ENCODE peak calls at places on chromosomes 11 and 22, in ten cellular contexts. X is spleen; H is MM.1S; J is Right ventricle myocardium superior; D is EL; T is lung microvascular endothelial cell; C is Panc1; I is head of caudate nucleus; F is T-helper 2 cell treated with Interferon-gamma antibody and Interleukin-4, amounts not matched to agents 5 μg/mL and 100 μg/mL, for 36 hours; G is ELR. K is an unnamed sample.

GRCh38 chr11:34970033-34970432 is 53.6 kb downstream of the PDHX start:
- DNase-seq in I (no peak), C (no peak), D (no peak), H (no peak), T (no peak), F (no peak), X (no peak), J (no peak), G (no peak), K (no peak)

GRCh38 chr22:39462443-39463147 is 5.8 kb downstream of the MGAT3 start:
- DNase-seq in I (no peak), C (no peak), D (no peak), G (no peak), X (no peak), F (no peak), H (no peak), T (peak), J (peak), K (peak)

GRCh38 chr11:28137832-28138231 is 29.6 kb downstream of the METTL15 start:
- DNase-seq in F (no peak), X (no peak), J (no peak), D (no peak), I (no peak), G (no peak), T (no peak), H (no peak), C (no peak), K (no peak)

GRCh38 chr22:39332441-39333064 is 13.1 kb upstream of the RPL3 start:
- DNase-seq in D (no peak), H (no peak), X (no peak), F (no peak), G (no peak), I (no peak), J (no peak), T (peak), C (no peak), K (no peak)

GRCh38 chr11:44528103-44528502 is 37.4 kb upstream of the CD82 start:
- DNase-seq in C (no peak), I (no peak), T (no peak), D (peak), G (peak), F (no peak), H (no peak), J (no peak), X (no peak), K (no peak)

GRCh38 chr11:20367313-20367948 is 3.9 kb downstream of the HTATIP2 start:
- DNase-seq in J (no peak), C (peak), H (no peak), X (no peak), D (peak), T (peak), G (peak), F (peak), I (peak), K (no peak)

GRCh38 chr22:42134033-42135020 is 3.7 kb upstream of the CYP2D6 start:
- DNase-seq in X (no peak), T (peak), H (no peak), C (no peak), G (no peak), J (no peak), D (no peak), F (no peak), I (no peak), K (no peak)

GRCh38 chr11:110919241-110919893 is 207.1 kb upstream of the ARHGAP20 start:
- DNase-seq in G (no peak), F (no peak), J (no peak), T (no peak), D (no peak), H (peak), I (no peak), X (no peak), C (no peak), K (no peak)

GRCh38 chr11:63952570-63952969 is 13.8 kb downstream of the NAA40 start:
- DNase-seq in H (no peak), J (no peak), C (no peak), T (no peak), G (no peak), D (no peak), I (no peak), F (no peak), X (no peak), K (no peak)

GRCh38 chr11:60950024-60950423 is 2.0 kb downstream of the SLC15A3 start:
- DNase-seq in G (no peak), H (no peak), T (no peak), I (no peak), C (no peak), J (no peak), F (no peak), X (peak), D (peak), K (no peak)

GRCh38 chr11:87012089-87012488 is 25.6 kb upstream of the TMEM135 start:
- DNase-seq in G (no peak), H (no peak), F (no peak), X (no peak), T (no peak), J (no peak), C (no peak), D (no peak), I (no peak), K (no peak)

GRCh38 chr11:92340839-92341238 is 116.2 kb downstream of the FAT3 start:
- DNase-seq in F (no peak), C (no peak), J (no peak), H (no peak), I (no peak), G (peak), X (no peak), D (peak), T (no peak), K (no peak)

GRCh38 chr11:118846181-118846946 is 37.3 kb upstream of the CXCR5 start:
- DNase-seq in I (no peak), T (no peak), C (no peak), F (no peak), J (no peak), G (no peak), H (no peak), D (no peak), X (no peak), K (no peak)

GRCh38 chr11:86551693-86552092 is 120.7 kb downstream of the ME3 start:
- DNase-seq in T (no peak), C (no peak), I (no peak), D (no peak), H (peak), J (no peak), X (no peak), G (no peak), F (no peak), K (no peak)

GRCh38 chr11:102780491-102780918 is at the start of gene MMP10:
- DNase-seq in T (peak), G (peak), C (no peak), I (no peak), J (no peak), X (no peak), F (no peak), D (peak), H (no peak), K (no peak)

GRCh38 chr11:93623938-93624337 is 37.5 kb upstream of the CEP295 start:
- DNase-seq in J (no peak), X (no peak), F (no peak), I (no peak), C (no peak), T (no peak), H (no peak), D (no peak), G (no peak), K (no peak)

GRCh38 chr11:128772814-128773213 is 78.9 kb downstream of the FLI1 start:
- DNase-seq in X (peak), D (no peak), C (no peak), J (peak), I (peak), T (peak), F (no peak), G (no peak), H (no peak), K (peak)

GRCh38 chr22:44550666-44551491 is 52.8 kb upstream of the RTL6 start:
- DNase-seq in T (peak), H (no peak), C (peak), I (no peak), J (peak), X (no peak), F (peak), D (peak), G (peak), K (peak)

GRCh38 chr11:34509336-34509902 is 4.2 kb downstream of the ELF5 start:
- DNase-seq in X (no peak), T (no peak), G (no peak), H (no peak), J (no peak), D (no peak), C (no peak), F (no peak), I (no peak), K (no peak)

GRCh38 chr11:70593446-70593983 is 195.2 kb downstream of the CTTN start:
- DNase-seq in C (no peak), J (peak), G (no peak), T (no peak), F (no peak), I (no peak), X (no peak), H (no peak), D (no peak), K (no peak)